ENCODE peak calls at places on chromosomes 5 and 9, in five cellular contexts. V, N, R, C and W are unnamed samples. For H3K9me3, the result is how much of the 10 kb centered on the place peaks cover.

GRCh38 chr5:169142264-169142970 is 158.5 kb downstream of the SLIT3 start:
- DNase-seq in R (no peak), N (no peak), V (peak), C (no peak), W (peak)

GRCh38 chr9:91426123-91426745 is 2.6 kb upstream of the NFIL3 start:
- DNase-seq in C (no peak), N (peak), R (peak), V (no peak), W (peak)

GRCh38 chr5:178832618-178833201 is 27.0 kb upstream of the ZNF354B start:
- DNase-seq in V (no peak), R (no peak), C (no peak), N (no peak), W (no peak)

GRCh38 chr5:113043491-113043931 is 66.9 kb downstream of the DCP2 start:
- DNase-seq in C (no peak), V (peak), R (peak), N (peak), W (no peak)

GRCh38 chr9:100575765-100576368 is 2.0 kb upstream of the CAVIN4 start:
- DNase-seq in C (no peak), V (no peak), R (no peak), N (peak), W (no peak)

GRCh38 chr5:84239509-84239908 is 145.2 kb downstream of the EDIL3 start:
- DNase-seq in R (no peak), N (peak), V (no peak), C (no peak), W (no peak)

GRCh38 chr5:173839117-173839713 is 48.9 kb upstream of the CPEB4 start:
- DNase-seq in C (peak), R (no peak), V (no peak), N (no peak), W (no peak)

GRCh38 chr9:34500623-34501267 is 22.0 kb downstream of the ENHO start:
- DNase-seq in C (peak), V (peak), N (peak), R (peak), W (peak)

GRCh38 chr9:35660966-35661413 is 2.9 kb downstream of the CCDC107 start:
- DNase-seq in N (peak), V (no peak), R (peak), C (no peak), W (no peak)

GRCh38 chr9:91503650-91504007 is 80.0 kb upstream of the NFIL3 start:
- DNase-seq in V (no peak), N (no peak), R (no peak), C (no peak), W (no peak)

GRCh38 chr9:99516657-99517049 is 294.6 kb downstream of the SEC61B start:
- DNase-seq in R (peak), C (no peak), V (no peak), N (no peak), W (no peak)

GRCh38 chr5:159519365-159519764 is 189.1 kb upstream of the IL12B start:
- DNase-seq in C (no peak), R (no peak), V (no peak), N (no peak), W (peak)

GRCh38 chr5:53418844-53419243 is 61.6 kb upstream of the FST start:
- DNase-seq in R (peak), V (no peak), N (peak), C (no peak), W (no peak)

GRCh38 chr5:143054480-143054941 is 284.3 kb downstream of the ARHGAP26 start:
- DNase-seq in N (no peak), R (no peak), C (no peak), V (no peak), W (no peak)

GRCh38 chr5:107781451-107781850 is 110.7 kb upstream of the EFNA5 start:
- DNase-seq in V (no peak), R (no peak), N (peak), C (no peak), W (no peak)

GRCh38 chr9:129702563-129702962 is 37.1 kb downstream of the PRRX2 start:
- DNase-seq in N (peak), V (no peak), R (peak), C (no peak), W (peak)

GRCh38 chr5:159330131-159330530 is at the start of gene IL12B:
- DNase-seq in V (no peak), N (peak), R (no peak), C (no peak), W (no peak)

GRCh38 chr9:87490225-87490624 is 7.4 kb upstream of the DAPK1 start:
- DNase-seq in N (no peak), C (no peak), V (no peak), R (no peak), W (no peak)

GRCh38 chr5:4572297-4572696 is 567.8 kb upstream of the ADAMTS16 start:
- DNase-seq in R (peak), N (no peak), C (no peak), V (no peak), W (no peak)

GRCh38 chr5:4570047-4571015 is 569.8 kb upstream of the ADAMTS16 start:
- DNase-seq in R (peak), V (no peak), C (no peak), N (no peak), W (no peak)

GRCh38 chr5:4571248-4571950 is 568.7 kb upstream of the ADAMTS16 start:
- DNase-seq in R (peak), V (no peak), N (no peak), C (no peak), W (no peak)

GRCh38 chr5:4575608-4576007 is 564.5 kb upstream of the ADAMTS16 start:
- DNase-seq in C (no peak), V (no peak), R (no peak), N (no peak), W (no peak)

DNA sequence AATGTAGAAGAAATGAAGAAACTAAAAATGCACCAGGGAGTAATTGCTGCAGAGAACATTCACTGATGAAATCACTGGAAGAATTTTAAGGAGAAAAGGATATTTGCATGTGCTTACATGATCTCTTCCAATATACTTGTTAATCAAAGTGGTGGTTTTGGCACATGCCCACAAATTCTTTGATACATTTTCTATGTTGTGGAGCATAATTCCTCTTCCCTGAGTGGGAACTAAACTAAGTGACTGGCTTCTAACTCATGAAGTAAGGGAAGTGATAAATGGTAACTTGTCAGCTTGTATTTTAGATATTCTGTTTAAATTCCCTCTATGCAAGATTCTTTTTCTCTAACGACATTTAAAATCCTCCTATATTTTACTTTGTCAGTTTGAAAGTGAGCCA is 567.4 kb upstream of the ADAMTS16 start:
- DNase-seq in C (no peak), R (no peak), N (no peak), V (no peak), W (no peak)
- H3K9me3 ChIP-seq in C (under half), R (under half), N (under half), V (under half), W (under half)

DNA sequence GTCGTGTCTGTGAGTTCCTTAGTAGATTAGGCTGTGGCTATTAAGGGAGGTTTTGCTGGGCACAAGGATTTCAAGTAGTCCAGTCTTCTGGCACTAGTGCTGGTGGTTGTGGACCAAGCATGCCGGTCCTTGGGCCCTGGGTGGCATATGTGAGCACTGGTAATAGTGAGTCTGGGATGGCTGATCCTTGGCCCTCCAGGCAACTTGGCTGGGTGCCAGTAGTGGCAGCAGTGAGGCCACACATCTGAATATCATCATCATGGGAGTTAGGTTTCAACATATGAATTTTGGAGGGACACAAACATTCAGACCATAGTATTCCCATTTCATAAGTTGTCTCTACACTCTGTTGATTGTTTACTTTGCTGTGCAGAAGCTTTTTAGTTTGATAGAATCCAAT is 25.3 kb upstream of the APBA1 start:
- DNase-seq in V (no peak), N (no peak), R (no peak), C (no peak), W (no peak)
- H3K9me3 ChIP-seq in V (under half), N (under half), R (under half), C (under half), W (under half)

DNA sequence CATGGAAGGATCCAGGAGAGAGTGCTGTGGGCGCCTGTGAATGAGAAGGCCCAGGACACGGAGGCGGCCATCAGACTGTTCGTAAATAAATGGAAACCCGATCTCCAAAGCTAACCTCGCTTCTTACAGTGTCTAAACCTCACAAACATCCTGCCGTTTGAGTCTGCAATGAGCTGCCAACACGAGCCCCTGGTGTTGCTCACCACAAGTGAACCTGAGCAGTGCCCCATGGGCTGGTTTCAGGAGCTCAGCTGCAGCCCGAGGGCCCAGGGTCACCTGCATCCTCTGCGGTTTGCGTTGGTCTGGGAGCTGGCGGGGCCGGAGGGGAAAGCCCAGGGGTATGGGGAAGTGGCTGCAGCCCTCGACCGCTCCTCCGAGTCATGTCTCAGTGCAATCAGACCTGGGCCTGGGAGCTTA is 57.9 kb upstream of the RXRA start:
- DNase-seq in V (no peak), R (no peak), N (no peak), C (no peak), W (no peak)
- H3K9me3 ChIP-seq in V (under half), R (under half), N (under half), C (under half), W (under half)

GRCh38 chr5:40093550-40093949 is 586.2 kb upstream of the PTGER4 start:
- DNase-seq in C (no peak), N (no peak), R (no peak), V (no peak), W (no peak)

GRCh38 chr5:40084614-40085013 is 595.1 kb upstream of the PTGER4 start:
- DNase-seq in C (no peak), V (no peak), N (no peak), R (no peak), W (no peak)

DNA sequence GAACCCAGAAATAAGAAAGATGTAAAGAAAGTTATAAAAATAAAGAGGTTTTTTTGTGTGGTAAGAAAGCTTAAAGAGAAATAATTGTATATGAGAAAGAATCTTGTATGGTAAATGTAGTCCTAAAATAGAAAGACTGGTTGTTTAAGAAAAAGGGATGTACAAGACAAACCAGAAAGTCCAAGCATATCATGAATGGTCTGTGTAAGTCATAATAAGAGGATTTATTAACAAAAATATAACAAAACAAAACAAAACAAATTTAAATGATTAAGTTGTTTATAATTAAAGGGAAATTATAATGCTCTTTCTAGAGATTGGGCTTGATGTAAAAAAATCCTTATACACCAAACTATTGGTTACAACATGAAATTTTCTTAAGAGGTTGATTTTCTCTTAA is 590.4 kb upstream of the PTGER4 start:
- DNase-seq in V (no peak), N (peak), R (no peak), C (no peak), W (no peak)
- H3K9me3 ChIP-seq in V (under half), N (under half), R (under half), C (under half), W (under half)

GRCh38 chr5:75526065-75526464 is 14.4 kb downstream of the POLK start:
- DNase-seq in C (no peak), N (no peak), V (no peak), R (no peak), W (no peak)

GRCh38 chr5:75525344-75525743 is 13.7 kb downstream of the POLK start:
- DNase-seq in C (no peak), V (no peak), R (no peak), N (no peak), W (no peak)

GRCh38 chr5:75523275-75523674 is 11.6 kb downstream of the POLK start:
- DNase-seq in C (no peak), R (no peak), V (no peak), N (peak), W (no peak)

GRCh38 chr5:75524071-75524470 is 12.4 kb downstream of the POLK start:
- DNase-seq in N (peak), R (no peak), C (no peak), V (no peak), W (no peak)

GRCh38 chr5:75524591-75524990 is 12.9 kb downstream of the POLK start:
- DNase-seq in N (no peak), V (no peak), R (no peak), C (no peak), W (no peak)
- H3K9me3 ChIP-seq in N (under half), V (under half), R (under half), C (under half), W (under half)

GRCh38 chr5:140631063-140631462 is 1.9 kb downstream of the CD14 start:
- DNase-seq in R (no peak), C (no peak), V (no peak), N (no peak), W (no peak)
- H3K9me3 ChIP-seq in R (under half), C (under half), V (under half), N (under half), W (under half)

DNA sequence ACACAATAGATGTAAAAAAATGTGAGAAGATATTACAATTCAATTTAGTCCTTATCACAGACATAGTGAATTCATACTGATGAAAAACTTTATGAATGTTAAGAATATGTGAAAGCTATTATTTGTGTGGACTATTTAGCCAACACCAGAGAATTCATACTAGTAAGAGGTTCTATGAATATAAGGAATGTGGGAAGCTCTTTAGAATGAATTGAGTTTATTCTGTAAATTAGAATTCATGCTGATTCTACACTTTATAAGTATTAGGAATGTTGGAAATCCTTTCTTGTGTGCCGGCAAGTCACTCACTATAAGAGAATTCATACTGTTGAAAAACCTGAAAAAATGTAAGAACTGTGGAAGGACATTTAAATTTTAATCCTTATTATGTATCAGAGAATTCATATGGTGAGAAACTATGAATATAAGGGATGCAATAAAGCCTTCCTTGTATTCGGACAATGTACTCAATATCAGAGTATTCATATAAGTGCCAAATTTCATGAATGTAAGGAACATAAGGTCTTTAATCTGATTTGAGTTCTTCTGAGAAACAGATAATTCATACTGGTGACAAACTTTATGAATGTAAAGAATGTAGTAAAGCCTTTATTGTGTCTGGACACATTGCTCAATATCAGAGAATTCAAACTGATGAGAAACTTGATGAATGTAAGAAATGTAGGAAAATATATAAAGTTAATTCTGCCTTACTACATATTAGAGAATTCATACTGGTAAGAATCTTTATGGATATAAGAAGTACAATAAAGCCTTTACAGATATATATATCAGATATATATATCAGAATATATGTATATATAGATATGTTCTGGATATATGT is 21.5 kb upstream of the PCDHA1 start:
- DNase-seq in N (no peak), C (no peak), V (no peak), R (no peak), W (no peak)
- H3K9me3 ChIP-seq in N (under half), C (under half), V (under half), R (under half), W (under half)

GRCh38 chr9:125377584-125378250 is 116.1 kb downstream of the GAPVD1 start:
- DNase-seq in C (no peak), R (no peak), V (no peak), N (no peak), W (no peak)
- H3K9me3 ChIP-seq in C (under half), R (under half), V (under half), N (under half), W (under half)

GRCh38 chr9:135139366-135139965 is 52.0 kb downstream of the OLFM1 start:
- DNase-seq in C (no peak), N (no peak), R (no peak), V (no peak), W (no peak)

GRCh38 chr9:135136481-135136880 is 49.0 kb downstream of the OLFM1 start:
- DNase-seq in V (no peak), R (no peak), N (no peak), C (no peak), W (no peak)

GRCh38 chr9:135137398-135137832 is 49.9 kb downstream of the OLFM1 start:
- DNase-seq in R (peak), V (no peak), N (no peak), C (no peak), W (no peak)

GRCh38 chr9:135136991-135137390 is 49.5 kb downstream of the OLFM1 start:
- DNase-seq in C (no peak), R (no peak), N (no peak), V (no peak), W (no peak)

DNA sequence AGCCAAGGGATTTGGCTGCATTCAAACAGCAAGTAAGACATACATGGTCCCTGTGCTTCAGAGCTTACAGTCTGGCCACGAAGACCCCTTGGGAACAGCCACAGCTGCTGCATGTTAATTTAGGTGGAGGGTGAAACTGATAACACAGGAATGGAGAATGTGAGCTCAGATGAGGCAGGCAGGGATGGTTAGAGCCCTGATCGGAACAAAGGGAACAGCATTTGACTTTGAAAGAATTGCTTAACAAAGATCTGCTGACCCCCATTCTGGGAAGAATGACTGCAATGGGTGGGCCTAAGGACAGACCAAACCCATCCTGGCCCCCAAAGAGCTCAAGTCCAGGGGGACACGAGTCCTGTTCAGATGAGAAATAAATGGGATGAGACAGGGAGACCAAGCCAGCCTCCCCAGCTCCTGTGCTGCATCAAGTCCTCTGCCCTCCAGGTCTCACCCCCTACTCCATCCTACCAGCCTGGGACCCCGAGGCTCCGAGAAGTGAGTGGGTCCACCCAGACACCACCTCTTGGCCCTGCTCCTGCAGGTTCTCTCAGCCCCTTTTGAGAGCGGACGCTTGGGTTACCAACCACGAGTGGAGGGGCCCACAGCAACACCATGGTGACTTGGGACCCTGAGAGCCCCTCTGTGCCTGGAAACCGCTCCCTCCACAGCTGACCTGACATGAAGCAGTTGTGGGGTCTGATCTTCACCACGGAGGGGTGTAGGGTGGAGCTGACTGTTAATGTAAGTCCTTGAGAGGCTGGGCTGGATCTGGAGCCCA is 50.8 kb downstream of the OLFM1 start:
- DNase-seq in C (no peak), V (no peak), R (no peak), N (no peak), W (no peak)
- H3K9me3 ChIP-seq in C (under half), V (under half), R (under half), N (under half), W (under half)